ENCODE peak calls at places on chromosomes 1 and 21, in nine cellular contexts. R is endodermal cell, K is HFF-Myc, M is left colon, X is fibroblast of pulmonary artery, W is fibroblast of the conjunctiva, J is DMS 273 treated with DMSO at 0.1 percent for 48 hours, H is activated T-cell treated with anti-CD3 and anti-CD28 coated beads for 4 hours, V is AG09309. T is an unnamed sample.

GRCh38 chr1:160363010-160363409 is 3.9 kb upstream of the NHLH1 start:
- DNase-seq in R (no peak), K (no peak), M (no peak), X (no peak), W (no peak), J (peak), H (no peak), V (no peak), T (no peak)

GRCh38 chr1:2612591-2613365 is 20.0 kb downstream of the MMEL1 start:
- DNase-seq in R (peak), K (no peak), M (no peak), X (no peak), W (no peak), J (no peak), H (no peak), V (no peak), T (no peak)

GRCh38 chr1:43348343-43348808 is 10.4 kb upstream of the CDC20 start:
- DNase-seq in R (no peak), K (no peak), M (no peak), X (no peak), W (no peak), J (no peak), H (no peak), V (no peak), T (no peak)

GRCh38 chr1:31801450-31801849 is 14.4 kb downstream of the SPOCD1 start:
- DNase-seq in R (no peak), K (no peak), M (no peak), X (no peak), W (no peak), J (no peak), H (no peak), V (no peak), T (no peak)

GRCh38 chr1:236143104-236143948 is 987 bp downstream of the GPR137B start:
- DNase-seq in R (peak), K (no peak), M (no peak), X (peak), W (peak), J (no peak), H (no peak), V (peak), T (peak)

GRCh38 chr1:82030830-82031229 is 230.1 kb downstream of the ADGRL2 start:
- DNase-seq in R (no peak), K (no peak), M (no peak), X (no peak), W (no peak), J (no peak), H (no peak), V (no peak), T (no peak)

GRCh38 chr1:54800899-54801759 is at the start of gene TTC22:
- DNase-seq in R (peak), K (no peak), M (peak), X (no peak), W (no peak), J (no peak), H (peak), V (no peak), T (no peak)

GRCh38 chr1:226631229-226632000 is 82.9 kb downstream of the STUM start:
- DNase-seq in R (peak), K (no peak), M (no peak), X (no peak), W (no peak), J (no peak), H (no peak), V (no peak), T (no peak)

GRCh38 chr1:144101397-144102050 is 129.7 kb upstream of the FAM72C start:
- DNase-seq in R (no peak), K (no peak), M (peak), X (no peak), W (no peak), J (no peak), H (peak), V (no peak), T (no peak)

GRCh38 chr1:10634428-10635384 is 160.0 kb downstream of the PEX14 start:
- DNase-seq in R (no peak), K (no peak), M (no peak), X (no peak), W (no peak), J (peak), H (no peak), V (peak), T (peak)

GRCh38 chr1:192809286-192810252 is 730 bp downstream of the RGS2 start:
- DNase-seq in R (no peak), K (no peak), M (peak), X (peak), W (no peak), J (no peak), H (peak), V (no peak), T (peak)

GRCh38 chr1:216555653-216556052 is 132.4 kb upstream of the USH2A start:
- DNase-seq in R (no peak), K (no peak), M (no peak), X (no peak), W (no peak), J (no peak), H (no peak), V (no peak), T (no peak)

GRCh38 chr21:46061063-46061462 is 36.8 kb upstream of the COL6A2 start:
- DNase-seq in R (no peak), K (no peak), M (no peak), X (no peak), W (no peak), J (no peak), H (no peak), V (no peak), T (no peak)

GRCh38 chr1:155085504-155086181 is 7.0 kb downstream of the EFNA3 start:
- DNase-seq in R (peak), K (no peak), M (peak), X (peak), W (no peak), J (no peak), H (peak), V (no peak), T (peak)

GRCh38 chr1:95650631-95651030 is 416.6 kb downstream of the RWDD3 start:
- DNase-seq in R (no peak), K (no peak), M (no peak), X (no peak), W (no peak), J (no peak), H (no peak), V (no peak), T (no peak)

GRCh38 chr1:100953915-100954314 is 58.0 kb downstream of the SLC30A7 start:
- DNase-seq in R (no peak), K (no peak), M (no peak), X (no peak), W (no peak), J (no peak), H (no peak), V (no peak), T (no peak)

GRCh38 chr1:23010734-23011449 is 4.8 kb downstream of the TEX46 start:
- DNase-seq in R (no peak), K (no peak), M (no peak), X (peak), W (peak), J (no peak), H (no peak), V (peak), T (peak)

GRCh38 chr1:203039609-203040517 is 13.6 kb downstream of the PPFIA4 start:
- DNase-seq in R (peak), K (no peak), M (no peak), X (no peak), W (no peak), J (no peak), H (no peak), V (no peak), T (no peak)

GRCh38 chr1:39127513-39127912 is 77.0 kb upstream of the MACF1 start:
- DNase-seq in R (no peak), K (no peak), M (no peak), X (peak), W (peak), J (no peak), H (no peak), V (no peak), T (peak)

GRCh38 chr1:202192770-202193613 is 607 bp upstream of the LGR6 start:
- DNase-seq in R (peak), K (no peak), M (peak), X (peak), W (peak), J (no peak), H (peak), V (no peak), T (peak)

GRCh38 chr1:93446837-93447451 is 974 bp upstream of the FNBP1L start:
- DNase-seq in R (no peak), K (no peak), M (peak), X (peak), W (no peak), J (peak), H (peak), V (no peak), T (no peak)

GRCh38 chr1:202056644-202057334 is 46.4 kb downstream of the ELF3 start:
- DNase-seq in R (no peak), K (no peak), M (peak), X (no peak), W (no peak), J (no peak), H (no peak), V (no peak), T (no peak)

GRCh38 chr1:32376199-32376598 is 13.9 kb downstream of the TSSK3 start:
- DNase-seq in R (no peak), K (no peak), M (no peak), X (no peak), W (no peak), J (no peak), H (no peak), V (no peak), T (no peak)

GRCh38 chr1:54240741-54241335 is 40.9 kb downstream of the MRPL37 start:
- DNase-seq in R (no peak), K (no peak), M (no peak), X (no peak), W (no peak), J (no peak), H (no peak), V (no peak), T (no peak)

GRCh38 chr1:229285424-229285823 is 14.5 kb downstream of the RAB4A start:
- DNase-seq in R (no peak), K (no peak), M (no peak), X (no peak), W (no peak), J (no peak), H (no peak), V (no peak), T (no peak)

GRCh38 chr1:61427516-61427915 is 297.4 kb downstream of the TM2D1 start:
- DNase-seq in R (no peak), K (no peak), M (no peak), X (no peak), W (no peak), J (no peak), H (no peak), V (no peak), T (no peak)

GRCh38 chr1:78339490-78339889 is 151.3 kb upstream of the PTGFR start:
- DNase-seq in R (no peak), K (peak), M (no peak), X (peak), W (no peak), J (no peak), H (no peak), V (no peak), T (peak)

GRCh38 chr21:30463713-30464112 is 16.5 kb downstream of the KRTAP19-1 start:
- DNase-seq in R (peak), K (no peak), M (no peak), X (no peak), W (no peak), J (no peak), H (no peak), V (no peak), T (no peak)

GRCh38 chr21:38881041-38881570 is 75.4 kb downstream of the ETS2 start:
- DNase-seq in R (no peak), K (no peak), M (no peak), X (no peak), W (no peak), J (no peak), H (no peak), V (no peak), T (no peak)

GRCh38 chr21:46092026-46092764 is 5.7 kb upstream of the COL6A2 start:
- DNase-seq in R (no peak), K (peak), M (no peak), X (peak), W (peak), J (no peak), H (no peak), V (peak), T (peak)

T was measured in fibroblast of the aortic adventitia.